ENCODE peak calls at places on chromosomes 7 and 10, in ten cellular contexts. S is sigmoid colon, M is GM12878, R is prostate gland, T is suprapubic skin, W is GM23338, V is spleen, P is vagina, G is stomach, E is HCT116. Z is an unnamed sample.
A peak's percentile ranks its signal among the peaks of the same experiment; 100 is the strongest.

GRCh38 chr7:115561341-115562110 is 469.0 kb downstream of the TFEC start:
- DNase-seq in T (no peak), S (no peak), E (no peak), W (no peak), M (no peak), V (no peak), R (no peak), P (no peak), G (no peak), Z (no peak)

GRCh38 chr7:112739436-112740180 is 50.6 kb downstream of the TMEM168 start:
- DNase-seq in T (no peak), V (no peak), G (no peak), P (no peak), M (no peak), W (no peak), E (no peak), R (no peak), S (no peak), Z (no peak)

GRCh38 chr7:47633134-47633533 is 51.2 kb upstream of the TNS3 start:
- DNase-seq in R (no peak), M (no peak), E (no peak), V (no peak), G (no peak), T (no peak), P (no peak), S (no peak), W (no peak), Z (no peak)

GRCh38 chr7:44762300-44762699 is 13.7 kb downstream of the ZMIZ2 start:
- DNase-seq in P (no peak), E (no peak), W (no peak), T (no peak), S (no peak), V (no peak), R (no peak), G (no peak), M (no peak), Z (no peak)

GRCh38 chr10:130989670-130990247 is 321.8 kb downstream of the TCERG1L start:
- DNase-seq in M (no peak), P (no peak), W (no peak), V (no peak), G (no peak), T (no peak), R (no peak), E (no peak), S (no peak), Z (no peak)

GRCh38 chr10:94439275-94439861 is 37.0 kb downstream of the TBC1D12 start:
- DNase-seq in P (no peak), V (no peak), G (no peak), T (no peak), R (no peak), M (no peak), E (no peak), S (no peak), W (peak; percentile 30), Z (no peak)

GRCh38 chr10:4684434-4684833 is 141.6 kb upstream of the AKR1E2 start:
- DNase-seq in W (no peak), G (no peak), S (no peak), P (no peak), T (no peak), R (no peak), M (no peak), V (no peak), E (no peak), Z (no peak)

GRCh38 chr10:77737608-77738007 is 100.0 kb upstream of the KCNMA1 start:
- DNase-seq in G (no peak), T (no peak), V (no peak), P (no peak), E (peak; percentile 31), S (no peak), M (no peak), R (no peak), W (no peak), Z (no peak)

GRCh38 chr10:37269554-37270256 is 144.3 kb downstream of the ANKRD30A start:
- DNase-seq in G (no peak), V (no peak), T (no peak), P (no peak), E (no peak), R (no peak), M (no peak), S (no peak), W (no peak), Z (no peak)

GRCh38 chr7:104650991-104651680 is 322.7 kb downstream of the LHFPL3 start:
- DNase-seq in S (peak; percentile 73), G (no peak), P (no peak), M (no peak), V (no peak), W (no peak), R (peak; percentile 5), T (no peak), E (no peak), Z (no peak)

GRCh38 chr10:17144757-17145156 is 15.1 kb upstream of the CUBN start:
- DNase-seq in V (no peak), R (no peak), W (no peak), S (no peak), E (no peak), M (peak; percentile 9), G (no peak), T (no peak), P (no peak), Z (no peak)

GRCh38 chr7:16399265-16399801 is 22.0 kb downstream of the CRPPA start:
- DNase-seq in G (no peak), M (no peak), S (no peak), E (no peak), R (no peak), V (no peak), T (no peak), W (no peak), P (no peak), Z (no peak)

GRCh38 chr7:128121731-128122576 is 90.7 kb upstream of the LRRC4 start:
- DNase-seq in P (peak; percentile 74), R (no peak), M (no peak), G (no peak), W (peak; percentile 50), V (peak; percentile 83), S (no peak), E (no peak), T (no peak), Z (no peak)

GRCh38 chr7:924541-925231 is 29.8 kb downstream of the ADAP1 start:
- DNase-seq in W (no peak), S (peak; percentile 66), R (no peak), G (peak; percentile 25), V (peak; percentile 81), P (no peak), T (peak; percentile 57), M (no peak), E (no peak), Z (peak; percentile 48)
- H3K4me1 ChIP-seq in W (no peaks in the 10 kb centered on the region), S (peaks cover 22% of the 10 kb centered on the region), R (no peaks in the 10 kb centered on the region), G (peaks cover 63% of the 10 kb centered on the region), V (peaks cover 16% of the 10 kb centered on the region), P (peaks cover 3% of the 10 kb centered on the region), T (peaks cover 23% of the 10 kb centered on the region), M (peaks cover 62% of the 10 kb centered on the region), E (no peaks in the 10 kb centered on the region), Z (no peaks in the 10 kb centered on the region)

GRCh38 chr10:52703451-52703850 is 69.1 kb downstream of the MBL2 start:
- DNase-seq in W (no peak), P (no peak), S (no peak), V (no peak), M (no peak), T (no peak), R (no peak), G (no peak), E (no peak), Z (no peak)
- H3K4me3 ChIP-seq in W (no peak overlapping the region), P (no peak overlapping the region), S (no peak overlapping the region), V (no peak overlapping the region), M (no peak overlapping the region), T (no peak overlapping the region), R (no peak overlapping the region), G (no peak overlapping the region), E (no peak overlapping the region), Z (no peak overlapping the region)

GRCh38 chr10:102463983-102464382 is 12.6 kb upstream of the C10orf95 start:
- DNase-seq in P (no peak), T (no peak), G (no peak), W (no peak), V (no peak), R (no peak), M (no peak), S (no peak), E (no peak), Z (no peak)

GRCh38 chr10:102457591-102458150 is 6.3 kb upstream of the C10orf95 start:
- DNase-seq in S (no peak), W (no peak), E (no peak), T (no peak), V (no peak), G (no peak), M (no peak), P (no peak), R (no peak), Z (no peak)

GRCh38 chr10:102462512-102463054 is 11.2 kb upstream of the C10orf95 start:
- DNase-seq in G (no peak), T (no peak), V (no peak), S (no peak), P (no peak), M (no peak), W (no peak), E (no peak), R (no peak), Z (no peak)

GRCh38 chr10:102460836-102461186 is 9.5 kb upstream of the C10orf95 start:
- DNase-seq in G (no peak), W (no peak), E (no peak), R (no peak), V (peak; percentile 81), T (no peak), P (no peak), M (no peak), S (no peak), Z (no peak)

DNA sequence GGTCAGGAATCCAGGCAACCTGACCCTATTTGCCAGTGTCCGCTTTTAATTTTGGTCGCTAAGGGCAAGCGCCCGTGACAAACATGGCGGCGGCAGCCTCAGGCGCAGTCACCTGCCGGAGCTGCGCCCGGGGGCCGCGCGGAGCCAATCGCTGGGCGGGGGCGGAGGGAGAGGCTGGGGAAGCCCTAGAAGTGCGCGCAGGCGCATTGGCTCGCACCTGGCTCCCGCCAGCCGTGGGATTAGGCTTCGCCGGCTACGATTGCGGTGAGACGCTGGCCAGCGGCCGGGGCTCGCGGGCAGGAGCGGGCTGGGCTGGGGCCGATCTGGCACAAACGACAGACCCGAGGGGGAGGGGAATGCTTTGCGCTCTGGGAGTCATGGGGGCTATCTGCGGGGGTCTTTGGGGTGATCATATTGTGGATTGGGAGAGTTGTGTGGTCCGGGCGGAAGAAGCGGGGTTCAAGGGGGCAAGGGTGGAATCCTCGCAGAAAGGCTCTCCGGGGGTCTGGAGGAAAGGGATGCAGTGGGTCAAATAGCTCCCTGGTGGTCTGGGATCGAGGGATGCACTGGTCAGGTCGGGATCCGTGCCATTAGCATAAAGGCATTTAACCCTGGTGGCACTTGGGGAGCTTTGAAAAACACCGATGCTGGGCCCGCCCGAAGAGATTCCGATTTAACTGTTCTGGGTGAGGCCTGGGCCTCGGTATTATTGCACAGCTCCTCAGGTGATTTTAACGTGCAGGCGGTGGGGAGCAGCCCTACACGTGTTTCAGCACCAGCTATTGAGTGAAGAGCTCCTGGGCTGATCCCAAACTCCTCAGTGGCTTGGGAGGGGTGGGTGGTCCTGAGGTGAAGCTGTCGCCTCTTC is 10.1 kb upstream of the C10orf95 start:
- DNase-seq in E (peak; percentile 87), S (peak; percentile 96), V (peak; percentile 98), P (no peak), R (peak; percentile 92), M (peak; percentile 43), G (peak; percentile 98), T (peak; percentile 89), W (peak; percentile 98), Z (peak; percentile 90)
- TF ChIP-seq POLR2AphosphoS5 in E (peak; percentile 93), S (peak; percentile 40), V (peak; percentile 93), P (peak; percentile 90), R (peak; percentile 97), M (no peak), G (peak; percentile 93), T (no peak), W (peak; percentile 87), Z (no peak)

GRCh38 chr10:7039859-7040258 is 371.0 kb downstream of the SFMBT2 start:
- DNase-seq in P (no peak), W (no peak), R (no peak), M (no peak), S (no peak), V (no peak), G (no peak), T (no peak), E (no peak), Z (no peak)
- H3K4me1 ChIP-seq in P (no peaks in the 10 kb centered on the region), W (no peaks in the 10 kb centered on the region), R (no peaks in the 10 kb centered on the region), M (no peaks in the 10 kb centered on the region), S (no peaks in the 10 kb centered on the region), V (no peaks in the 10 kb centered on the region), G (no peaks in the 10 kb centered on the region), T (no peaks in the 10 kb centered on the region), E (no peaks in the 10 kb centered on the region), Z (no peaks in the 10 kb centered on the region)